ENCODE peak calls at places on chromosomes 1 and 21, in five cellular contexts. M, S, O, W and I are unnamed samples.

GRCh38 chr21:35924714-35925301 is 135.5 kb downstream of the SETD4 start:
- DNase-seq in M (no peak), S (no peak), O (no peak), W (no peak), I (no peak)

GRCh38 chr1:71307451-71307850 is 226.6 kb upstream of the ZRANB2 start:
- DNase-seq in M (no peak), S (no peak), O (no peak), W (no peak), I (no peak)

GRCh38 chr1:112761714-112762480 is 46.8 kb upstream of the PPM1J start:
- DNase-seq in M (no peak), S (no peak), O (no peak), W (no peak), I (no peak)

GRCh38 chr21:28509031-28509430 is 483.6 kb downstream of the LTN1 start:
- DNase-seq in M (no peak), S (no peak), O (no peak), W (no peak), I (no peak)

GRCh38 chr1:80531182-80531581 is 1269.6 kb upstream of the ADGRL2 start:
- DNase-seq in M (no peak), S (peak; percentile 56), O (no peak), W (no peak), I (no peak)

GRCh38 chr1:206951318-206952105 is 5.2 kb upstream of the PIGR start:
- DNase-seq in M (no peak), S (no peak), O (no peak), W (peak; percentile 56), I (no peak)

GRCh38 chr1:230519246-230519645 is 93.1 kb upstream of the PGBD5 start:
- DNase-seq in M (no peak), S (no peak), O (no peak), W (no peak), I (no peak)

GRCh38 chr1:34013958-34014737 is 150.3 kb downstream of the HMGB4 start:
- DNase-seq in M (no peak), S (peak; percentile 28), O (no peak), W (peak; percentile 54), I (peak; percentile 70)

GRCh38 chr1:225651872-225652725 is 824 bp downstream of the ENAH start:
- DNase-seq in M (peak; percentile 56), S (no peak), O (no peak), W (peak; percentile 68), I (no peak)

GRCh38 chr1:6100801-6101783 is 55.4 kb downstream of the KCNAB2 start:
- DNase-seq in M (no peak), S (no peak), O (no peak), W (no peak), I (peak; percentile 57)

GRCh38 chr1:33637846-33638440 is 165.5 kb downstream of the ZSCAN20 start:
- DNase-seq in M (no peak), S (no peak), O (no peak), W (no peak), I (no peak)

GRCh38 chr1:50992532-50993318 is 22.7 kb downstream of the CDKN2C start:
- DNase-seq in M (no peak), S (no peak), O (no peak), W (no peak), I (no peak)

GRCh38 chr1:89483010-89483756 is 41.4 kb upstream of the LRRC8B start:
- DNase-seq in M (peak; percentile 85), S (peak; percentile 78), O (peak; percentile 57), W (peak; percentile 88), I (peak; percentile 65)

GRCh38 chr1:200279810-200280411 is 129.9 kb downstream of the ZNF281 start:
- DNase-seq in M (no peak), S (peak; percentile 55), O (peak; percentile 64), W (peak; percentile 67), I (no peak)

GRCh38 chr1:32818804-32819541 is 1.5 kb downstream of the S100PBP start:
- DNase-seq in M (no peak), S (no peak), O (no peak), W (no peak), I (no peak)

GRCh38 chr21:30030416-30030815 is 90.6 kb upstream of the GRIK1 start:
- DNase-seq in M (no peak), S (no peak), O (no peak), W (no peak), I (no peak)

GRCh38 chr1:245859510-245860114 is 647.5 kb downstream of the SMYD3 start:
- DNase-seq in M (no peak), S (no peak), O (no peak), W (no peak), I (no peak)

GRCh38 chr1:245863566-245864184 is 643.4 kb downstream of the SMYD3 start:
- DNase-seq in M (no peak), S (no peak), O (no peak), W (no peak), I (no peak)

GRCh38 chr1:245864872-245865271 is 642.2 kb downstream of the SMYD3 start:
- DNase-seq in M (no peak), S (no peak), O (no peak), W (no peak), I (no peak)

GRCh38 chr1:245860681-245861552 is 646.2 kb downstream of the SMYD3 start:
- DNase-seq in M (no peak), S (no peak), O (no peak), W (no peak), I (no peak)

GRCh38 chr1:245862812-245863540 is 644.1 kb downstream of the SMYD3 start:
- DNase-seq in M (no peak), S (no peak), O (no peak), W (no peak), I (no peak)
- H3K27ac ChIP-seq in M (no peak overlapping the region), S (no peak overlapping the region), O (no peak overlapping the region), W (no peak overlapping the region), I (no peak overlapping the region)

GRCh38 chr1:77387553-77387952 is 105.7 kb downstream of the AK5 start:
- DNase-seq in M (no peak), S (no peak), O (no peak), W (no peak), I (no peak)

GRCh38 chr1:77385551-77385950 is 103.7 kb downstream of the AK5 start:
- DNase-seq in M (no peak), S (no peak), O (no peak), W (no peak), I (no peak)

GRCh38 chr1:77383236-77383635 is 101.4 kb downstream of the AK5 start:
- DNase-seq in M (no peak), S (no peak), O (no peak), W (no peak), I (no peak)

GRCh38 chr1:77388655-77389054 is 106.8 kb downstream of the AK5 start:
- DNase-seq in M (no peak), S (no peak), O (no peak), W (no peak), I (no peak)

DNA sequence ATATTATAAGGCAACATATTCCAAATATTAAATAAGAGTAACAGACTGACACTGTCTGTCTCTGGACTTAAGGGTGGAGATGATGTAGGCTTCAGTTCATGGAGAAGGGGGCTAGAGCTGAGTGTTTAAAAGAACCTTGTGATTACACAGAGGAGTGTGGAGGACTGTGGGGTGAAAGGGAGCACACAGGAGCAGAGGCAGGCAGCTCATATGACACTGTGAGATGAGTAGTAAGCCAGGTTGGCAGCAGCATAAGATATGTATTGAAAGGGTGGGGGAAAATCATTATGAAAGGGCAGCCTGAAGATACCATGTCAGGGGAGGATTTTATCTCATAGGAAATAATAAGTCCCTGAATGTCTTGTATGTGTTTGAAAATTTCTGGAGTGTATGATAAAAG is 104.5 kb downstream of the AK5 start:
- DNase-seq in M (no peak), S (no peak), O (no peak), W (no peak), I (no peak)
- H3K27ac ChIP-seq in M (no peak overlapping the region), S (no peak overlapping the region), O (no peak overlapping the region), W (no peak overlapping the region), I (no peak overlapping the region)

DNA sequence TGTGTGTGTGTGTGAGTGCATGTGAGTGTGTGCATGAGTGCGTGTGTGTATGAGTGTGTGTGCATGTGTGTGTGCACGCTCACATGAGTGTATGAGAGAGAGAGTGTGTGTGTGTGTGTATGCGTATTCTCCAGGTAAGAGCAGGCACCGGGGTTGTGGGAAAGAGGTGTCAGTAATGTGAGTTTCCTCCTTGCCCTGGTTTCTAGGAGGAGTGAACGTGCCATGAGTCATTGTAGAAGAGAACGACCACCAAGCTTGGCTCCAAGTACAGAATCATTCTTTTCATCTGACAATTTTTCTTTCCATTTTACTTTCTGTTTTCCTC is 79.1 kb downstream of the POFUT2 start:
- DNase-seq in M (no peak), S (no peak), O (no peak), W (no peak), I (no peak)
- H3K27ac ChIP-seq in M (peak overlapping the region; percentile 16), S (no peak overlapping the region), O (no peak overlapping the region), W (no peak overlapping the region), I (no peak overlapping the region)

DNA sequence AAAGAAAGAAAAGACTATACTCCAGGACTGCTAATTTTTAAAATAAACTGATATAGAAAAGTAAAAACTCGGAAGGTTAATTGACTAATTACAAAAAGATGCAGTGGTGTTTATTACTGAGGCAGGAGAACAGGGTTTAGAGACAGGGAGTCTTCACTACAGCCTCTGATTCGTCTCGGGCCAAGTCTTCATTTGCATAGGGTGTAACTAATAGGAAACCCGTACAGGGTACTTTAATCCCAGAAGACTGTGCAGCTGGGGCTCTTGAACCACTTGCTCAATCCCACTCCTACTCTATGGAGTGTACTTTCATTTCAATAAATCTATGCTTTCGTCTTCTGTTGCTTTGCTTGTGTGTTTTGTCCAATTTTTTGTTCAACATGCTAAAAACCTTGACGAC is 8.2 kb downstream of the SDHB start:
- DNase-seq in M (no peak), S (no peak), O (no peak), W (no peak), I (no peak)
- H3K27ac ChIP-seq in M (peak overlapping the region; percentile 43), S (no peak overlapping the region), O (no peak overlapping the region), W (peak overlapping the region; percentile 20), I (no peak overlapping the region)

GRCh38 chr21:15210235-15210678 is 145.5 kb upstream of the NRIP1 start:
- DNase-seq in M (no peak), S (no peak), O (no peak), W (peak; percentile 28), I (peak; percentile 83)

GRCh38 chr21:15207231-15207630 is 142.4 kb upstream of the NRIP1 start:
- DNase-seq in M (no peak), S (no peak), O (no peak), W (no peak), I (no peak)

GRCh38 chr21:15207635-15208370 is 143.0 kb upstream of the NRIP1 start:
- DNase-seq in M (no peak), S (no peak), O (no peak), W (no peak), I (no peak)

GRCh38 chr21:15208787-15209186 is 144.0 kb upstream of the NRIP1 start:
- DNase-seq in M (no peak), S (no peak), O (no peak), W (no peak), I (no peak)

DNA sequence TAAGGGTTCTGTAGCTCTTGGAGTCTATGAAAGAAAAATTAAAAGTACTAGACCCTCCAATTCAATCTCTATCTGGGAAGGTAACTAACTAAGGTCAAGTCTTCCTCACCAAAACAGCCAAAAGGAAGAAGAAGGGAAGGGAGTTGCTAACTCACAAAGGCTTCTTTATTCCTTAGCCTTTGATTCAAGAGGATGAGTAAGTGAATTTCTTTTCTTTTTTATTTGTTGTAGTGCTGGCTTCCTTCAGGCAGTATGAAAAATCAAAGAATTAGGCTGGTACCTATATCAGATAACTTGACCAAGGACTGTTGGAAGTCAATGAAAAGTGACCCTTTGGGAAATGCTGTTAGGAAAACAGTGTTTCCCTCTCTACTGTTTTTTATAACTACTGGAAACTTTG is 144.4 kb upstream of the NRIP1 start:
- DNase-seq in M (no peak), S (no peak), O (no peak), W (no peak), I (no peak)
- H3K27ac ChIP-seq in M (no peak overlapping the region), S (no peak overlapping the region), O (no peak overlapping the region), W (no peak overlapping the region), I (no peak overlapping the region)